ENCODE peak calls at places on chromosomes 11 and 22, in six cellular contexts. B, I, N, O, V and P are unnamed samples.

GRCh38 chr11:75498556-75499255 is 27.0 kb downstream of the GDPD5 start:
- DNase-seq in B (no peak), I (no peak), N (no peak), O (peak), V (no peak), P (peak)

GRCh38 chr11:94142308-94143277 is 14.0 kb downstream of the PANX1 start:
- DNase-seq in B (no peak), I (peak), N (no peak), O (peak), V (no peak), P (no peak)

GRCh38 chr11:2963112-2963754 is 28.9 kb downstream of the NAP1L4 start:
- DNase-seq in B (no peak), I (no peak), N (no peak), O (no peak), V (no peak), P (no peak)

GRCh38 chr22:41919357-41920224 is 4.7 kb upstream of the SHISA8 start:
- DNase-seq in B (peak), I (peak), N (no peak), O (peak), V (peak), P (peak)

GRCh38 chr11:58640386-58641023 is 18.0 kb downstream of the CNTF start:
- DNase-seq in B (no peak), I (no peak), N (no peak), O (no peak), V (no peak), P (no peak)

GRCh38 chr22:31952459-31952858 is 8.1 kb downstream of the YWHAH start:
- DNase-seq in B (no peak), I (peak), N (no peak), O (no peak), V (no peak), P (peak)

GRCh38 chr11:118918686-118919280 is 6.9 kb downstream of the BCL9L start:
- DNase-seq in B (no peak), I (no peak), N (no peak), O (no peak), V (peak), P (peak)

GRCh38 chr11:126359431-126360048 is 4.1 kb downstream of the ST3GAL4 start:
- DNase-seq in B (no peak), I (no peak), N (no peak), O (no peak), V (no peak), P (peak)

GRCh38 chr22:27100789-27101188 is 443.4 kb downstream of the MIAT start:
- DNase-seq in B (peak), I (peak), N (peak), O (peak), V (peak), P (peak)

GRCh38 chr11:20594274-20595061 is 4.9 kb upstream of the SLC6A5 start:
- DNase-seq in B (no peak), I (no peak), N (no peak), O (no peak), V (no peak), P (no peak)

GRCh38 chr11:95788921-95789505 is 569 bp downstream of the FAM76B start:
- DNase-seq in B (peak), I (peak), N (peak), O (peak), V (no peak), P (peak)

GRCh38 chr11:62487698-62488551 is 58.7 kb downstream of the AHNAK start:
- DNase-seq in B (no peak), I (peak), N (no peak), O (no peak), V (no peak), P (no peak)

GRCh38 chr11:12569499-12570040 is 104.7 kb upstream of the TEAD1 start:
- DNase-seq in B (no peak), I (peak), N (no peak), O (no peak), V (no peak), P (peak)

GRCh38 chr11:113574171-113574570 is 99.0 kb upstream of the DRD2 start:
- DNase-seq in B (no peak), I (no peak), N (no peak), O (no peak), V (no peak), P (no peak)

GRCh38 chr11:11413776-11414175 is 60.7 kb upstream of the CSNK2A3 start:
- DNase-seq in B (no peak), I (no peak), N (no peak), O (no peak), V (no peak), P (no peak)

GRCh38 chr11:106156290-106156937 is 79.0 kb downstream of the AASDHPPT start:
- DNase-seq in B (no peak), I (peak), N (peak), O (peak), V (no peak), P (peak)

GRCh38 chr11:112599861-112600533 is 339.3 kb upstream of the PLET1 start:
- DNase-seq in B (no peak), I (no peak), N (no peak), O (no peak), V (no peak), P (no peak)

GRCh38 chr11:123561046-123561781 is 93.2 kb downstream of the SCN3B start:
- DNase-seq in B (peak), I (no peak), N (no peak), O (peak), V (no peak), P (peak)

GRCh38 chr11:3177931-3178330 is 12.8 kb upstream of the OSBPL5 start:
- DNase-seq in B (no peak), I (peak), N (no peak), O (no peak), V (no peak), P (no peak)

GRCh38 chr11:64877390-64878222 is 815 bp downstream of the EHD1 start:
- DNase-seq in B (no peak), I (no peak), N (no peak), O (no peak), V (no peak), P (no peak)

GRCh38 chr11:8828580-8829358 is 82.2 kb upstream of the AKIP1 start:
- DNase-seq in B (peak), I (peak), N (no peak), O (no peak), V (no peak), P (peak)

GRCh38 chr11:75351541-75352416 is at the start of gene ARRB1:
- DNase-seq in B (peak), I (peak), N (peak), O (peak), V (peak), P (no peak)

GRCh38 chr11:65858354-65859133 is 564 bp upstream of the CFL1 start:
- DNase-seq in B (no peak), I (no peak), N (no peak), O (peak), V (no peak), P (no peak)

GRCh38 chr11:6627762-6628241 is 8.6 kb upstream of the TPP1 start:
- DNase-seq in B (no peak), I (no peak), N (no peak), O (no peak), V (no peak), P (no peak)

GRCh38 chr11:12177739-12178338 is 67.4 kb downstream of the MICAL2 start:
- DNase-seq in B (no peak), I (peak), N (no peak), O (peak), V (no peak), P (peak)

GRCh38 chr22:43707650-43708049 is 104.5 kb downstream of the EFCAB6 start:
- DNase-seq in B (no peak), I (no peak), N (no peak), O (peak), V (no peak), P (no peak)

GRCh38 chr11:69285091-69285490 is 8.9 kb upstream of the MYEOV start:
- DNase-seq in B (no peak), I (no peak), N (no peak), O (no peak), V (no peak), P (no peak)

GRCh38 chr22:43177479-43177878 is 9.5 kb downstream of the TTLL12 start:
- DNase-seq in B (no peak), I (no peak), N (no peak), O (no peak), V (no peak), P (no peak)

GRCh38 chr11:46305295-46305694 is 27.8 kb downstream of the CREB3L1 start:
- DNase-seq in B (no peak), I (peak), N (no peak), O (no peak), V (no peak), P (peak)

GRCh38 chr22:38016182-38017078 is 32.1 kb upstream of the SOX10 start:
- DNase-seq in B (no peak), I (no peak), N (peak), O (peak), V (peak), P (peak)

GRCh38 chr11:6995703-6996102 is 24.4 kb downstream of the ZNF214 start:
- DNase-seq in B (no peak), I (no peak), N (no peak), O (peak), V (no peak), P (no peak)

GRCh38 chr11:87019582-87020271 is 18.0 kb upstream of the TMEM135 start:
- DNase-seq in B (no peak), I (peak), N (no peak), O (no peak), V (no peak), P (peak)

GRCh38 chr11:100849009-100849913 is 162.2 kb downstream of the ARHGAP42 start:
- DNase-seq in B (no peak), I (peak), N (no peak), O (no peak), V (no peak), P (peak)

GRCh38 chr22:20956258-20957117 is 10.6 kb upstream of the AIFM3 start:
- DNase-seq in B (peak), I (peak), N (no peak), O (peak), V (peak), P (peak)

GRCh38 chr22:42613869-42614268 is 814 bp downstream of the POLDIP3 start:
- DNase-seq in B (no peak), I (peak), N (no peak), O (peak), V (no peak), P (no peak)

GRCh38 chr11:37504925-37505324 is 906.9 kb upstream of the RAG2 start:
- DNase-seq in B (no peak), I (peak), N (no peak), O (peak), V (no peak), P (peak)

GRCh38 chr11:47527186-47527585 is 25.7 kb downstream of the CELF1 start:
- DNase-seq in B (peak), I (no peak), N (no peak), O (no peak), V (no peak), P (no peak)
- H2BK15ac ChIP-seq in B (no peak), I (no peak), N (no peak), O (no peak), V (no peak), P (no peak)

DNA sequence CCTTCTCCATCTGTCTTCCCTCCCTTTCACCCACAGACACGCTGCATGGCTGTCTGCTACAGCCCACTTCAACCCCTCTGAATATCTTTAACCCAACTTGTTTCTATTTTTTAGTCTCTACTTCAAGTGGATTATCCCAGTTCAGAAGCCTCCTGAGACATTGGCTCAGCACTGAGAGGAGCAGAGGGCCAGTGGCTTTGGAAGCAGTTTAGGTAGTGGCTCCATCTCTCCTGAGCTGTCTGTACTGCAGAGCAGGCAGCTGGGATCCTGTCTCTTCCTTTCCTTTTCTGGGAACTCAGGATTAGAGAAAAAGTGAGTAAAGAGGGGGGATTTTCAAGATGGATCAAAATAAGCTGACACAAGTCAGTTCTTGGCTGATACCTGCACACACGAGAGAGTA is 512.0 kb downstream of the OPCML start:
- DNase-seq in B (no peak), I (no peak), N (no peak), O (no peak), V (no peak), P (no peak)
- H2BK15ac ChIP-seq in B (no peak), I (no peak), N (no peak), O (no peak), V (no peak), P (no peak)

GRCh38 chr11:27464155-27464759 is 8.3 kb downstream of the LGR4 start:
- DNase-seq in B (no peak), I (peak), N (no peak), O (peak), V (no peak), P (peak)
- H2BK15ac ChIP-seq in B (no peak), I (no peak), N (no peak), O (no peak), V (no peak), P (no peak)

GRCh38 chr22:25840883-25841282 is 98.9 kb downstream of the MYO18B start:
- DNase-seq in B (no peak), I (no peak), N (no peak), O (no peak), V (peak), P (no peak)

GRCh38 chr22:25845985-25846745 is 104.2 kb downstream of the MYO18B start:
- DNase-seq in B (no peak), I (no peak), N (no peak), O (no peak), V (peak), P (no peak)

GRCh38 chr22:25841775-25842174 is 99.8 kb downstream of the MYO18B start:
- DNase-seq in B (no peak), I (no peak), N (no peak), O (no peak), V (no peak), P (no peak)

GRCh38 chr22:25844601-25845000 is 102.6 kb downstream of the MYO18B start:
- DNase-seq in B (no peak), I (no peak), N (no peak), O (no peak), V (no peak), P (no peak)

DNA sequence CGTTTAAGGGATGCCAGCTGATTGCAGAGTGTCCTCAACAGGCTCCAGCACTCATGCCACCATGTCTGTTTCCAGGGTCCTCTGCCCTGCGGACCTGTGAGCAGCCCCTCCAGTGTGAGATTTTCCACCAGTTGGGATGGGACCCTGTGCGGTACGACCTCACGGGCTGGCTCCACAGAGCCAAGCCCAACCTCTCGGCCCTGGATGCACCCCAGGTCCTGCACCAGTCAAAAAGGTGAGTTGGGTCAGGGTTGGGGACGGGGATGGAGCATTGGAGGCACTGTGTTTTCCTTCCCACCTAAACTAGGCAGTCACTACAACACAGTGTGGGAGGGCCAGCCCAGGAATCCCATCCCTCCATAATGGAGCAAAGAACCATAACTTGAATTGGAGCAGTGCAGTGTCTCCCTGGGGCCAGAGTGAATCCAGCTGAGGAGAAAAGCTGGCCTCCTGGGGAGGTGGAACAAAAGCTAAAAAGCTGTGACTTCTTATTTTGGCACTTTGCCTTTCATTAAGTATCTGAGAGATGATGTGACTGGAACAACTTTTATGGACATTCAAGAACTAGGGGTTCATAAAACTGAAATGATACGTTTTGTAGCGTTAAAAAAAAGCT is 101.8 kb downstream of the MYO18B start:
- DNase-seq in B (no peak), I (no peak), N (no peak), O (no peak), V (no peak), P (no peak)
- H2BK15ac ChIP-seq in B (no peak), I (no peak), N (no peak), O (no peak), V (no peak), P (no peak)

GRCh38 chr11:38751421-38751820 is 2153.4 kb upstream of the RAG2 start:
- DNase-seq in B (no peak), I (no peak), N (no peak), O (no peak), V (no peak), P (no peak)
- H2BK15ac ChIP-seq in B (no peak), I (no peak), N (no peak), O (no peak), V (no peak), P (no peak)

GRCh38 chr22:50186789-50187523 is 1.2 kb downstream of the TRABD start:
- DNase-seq in B (no peak), I (peak), N (no peak), O (no peak), V (no peak), P (peak)
- H2BK15ac ChIP-seq in B (no peak), I (no peak), N (no peak), O (no peak), V (no peak), P (no peak)

GRCh38 chr11:83746921-83747585 is 460.9 kb upstream of the CCDC90B start:
- DNase-seq in B (no peak), I (no peak), N (no peak), O (no peak), V (no peak), P (no peak)

GRCh38 chr11:83751041-83751440 is 464.9 kb upstream of the CCDC90B start:
- DNase-seq in B (no peak), I (no peak), N (no peak), O (no peak), V (no peak), P (no peak)
- H2BK15ac ChIP-seq in B (no peak), I (no peak), N (no peak), O (no peak), V (no peak), P (no peak)

GRCh38 chr22:44724416-44724815 is 22.4 kb downstream of the PRR5 start:
- DNase-seq in B (no peak), I (no peak), N (no peak), O (peak), V (no peak), P (no peak)

GRCh38 chr22:44727709-44728108 is 24.7 kb upstream of the ARHGAP8 start:
- DNase-seq in B (no peak), I (no peak), N (no peak), O (no peak), V (no peak), P (no peak)

GRCh38 chr22:44727148-44727547 is 25.1 kb downstream of the PRR5 start:
- DNase-seq in B (no peak), I (no peak), N (no peak), O (no peak), V (no peak), P (no peak)

GRCh38 chr22:44724859-44725258 is 22.9 kb downstream of the PRR5 start:
- DNase-seq in B (no peak), I (no peak), N (no peak), O (no peak), V (no peak), P (no peak)

DNA sequence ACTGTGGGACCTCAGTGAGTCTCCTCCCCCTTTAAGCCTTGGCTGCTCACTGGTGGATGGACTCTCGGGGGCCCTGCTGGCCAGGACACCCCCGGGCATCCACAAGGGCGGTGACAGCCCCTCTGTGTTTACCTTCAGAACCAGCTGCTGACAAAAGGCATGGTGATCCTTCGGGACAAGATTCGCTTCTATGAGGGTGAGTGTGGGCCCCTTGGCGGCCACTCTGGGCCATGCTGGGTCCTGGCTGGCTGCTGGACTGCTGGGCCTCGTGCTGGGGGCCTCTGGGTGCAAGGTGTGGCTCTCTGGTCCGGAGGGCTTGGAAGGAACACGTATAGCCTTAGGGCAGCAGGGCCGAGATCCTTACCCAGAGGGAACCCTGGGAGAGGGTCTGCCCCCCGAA is 24.4 kb downstream of the PRR5 start:
- DNase-seq in B (no peak), I (no peak), N (no peak), O (no peak), V (no peak), P (no peak)
- H2BK15ac ChIP-seq in B (no peak), I (no peak), N (no peak), O (no peak), V (no peak), P (no peak)